ENCODE peak calls at places on chromosomes 7 and 10, in five cellular contexts. One of them, this sample, is unnamed.

GRCh38 chr10:28734940-28735759 is 57.8 kb downstream of the BAMBI start:
- DNase-seq in HCT116: peak; percentile 16
- DNase-seq in ovary: peak; percentile 47
- DNase-seq in transverse colon: no peak
- DNase-seq in spleen: no peak
- DNase-seq in this sample: no peak

GRCh38 chr10:6713716-6714115 is 133.6 kb upstream of the PRKCQ start:
- DNase-seq in HCT116: no peak
- DNase-seq in ovary: no peak
- DNase-seq in transverse colon: no peak
- DNase-seq in spleen: no peak
- DNase-seq in this sample: no peak

GRCh38 chr10:76393875-76394706 is 962.7 kb downstream of the LRMDA start:
- DNase-seq in HCT116: no peak
- DNase-seq in ovary: no peak
- DNase-seq in transverse colon: no peak
- DNase-seq in spleen: no peak
- DNase-seq in this sample: no peak

GRCh38 chr7:78062214-78062613 is 263.6 kb downstream of the PHTF2 start:
- DNase-seq in HCT116: no peak
- DNase-seq in ovary: no peak
- DNase-seq in transverse colon: no peak
- DNase-seq in spleen: no peak
- DNase-seq in this sample: no peak

GRCh38 chr7:88337556-88337955 is 30.9 kb upstream of the STEAP4 start:
- DNase-seq in HCT116: no peak
- DNase-seq in ovary: no peak
- DNase-seq in transverse colon: no peak
- DNase-seq in spleen: no peak
- DNase-seq in this sample: no peak

GRCh38 chr10:122531261-122531660 is 29.3 kb upstream of the DMBT1 start:
- DNase-seq in HCT116: no peak
- DNase-seq in ovary: no peak
- DNase-seq in transverse colon: no peak
- DNase-seq in spleen: no peak
- DNase-seq in this sample: no peak

GRCh38 chr10:66990431-66990830 is 64.6 kb downstream of the LRRTM3 start:
- DNase-seq in HCT116: no peak
- DNase-seq in ovary: no peak
- DNase-seq in transverse colon: no peak
- DNase-seq in spleen: no peak
- DNase-seq in this sample: no peak

GRCh38 chr7:28999839-29000238 is 41.7 kb upstream of the TRIL start:
- DNase-seq in HCT116: no peak
- DNase-seq in ovary: no peak
- DNase-seq in transverse colon: no peak
- DNase-seq in spleen: no peak
- DNase-seq in this sample: no peak

GRCh38 chr10:132626761-132627735 is 89.5 kb downstream of the INPP5A start:
- DNase-seq in HCT116: no peak
- DNase-seq in ovary: peak; percentile 27
- DNase-seq in transverse colon: no peak
- DNase-seq in spleen: peak; percentile 76
- DNase-seq in this sample: no peak

GRCh38 chr10:24041030-24041429 is 167.9 kb upstream of the KIAA1217 start:
- DNase-seq in HCT116: no peak
- DNase-seq in ovary: no peak
- DNase-seq in transverse colon: no peak
- DNase-seq in spleen: no peak
- DNase-seq in this sample: no peak

GRCh38 chr7:66697451-66698438 is 42.8 kb upstream of the RABGEF1 start:
- DNase-seq in HCT116: no peak
- DNase-seq in ovary: no peak
- DNase-seq in transverse colon: no peak
- DNase-seq in spleen: no peak
- DNase-seq in this sample: no peak

GRCh38 chr7:41891967-41892755 is 189.3 kb upstream of the INHBA start:
- DNase-seq in HCT116: no peak
- DNase-seq in ovary: no peak
- DNase-seq in transverse colon: no peak
- DNase-seq in spleen: no peak
- DNase-seq in this sample: no peak

GRCh38 chr10:60266513-60266912 is 123.2 kb downstream of the ANK3 start:
- DNase-seq in HCT116: no peak
- DNase-seq in ovary: no peak
- DNase-seq in transverse colon: no peak
- DNase-seq in spleen: no peak
- DNase-seq in this sample: no peak

DNA sequence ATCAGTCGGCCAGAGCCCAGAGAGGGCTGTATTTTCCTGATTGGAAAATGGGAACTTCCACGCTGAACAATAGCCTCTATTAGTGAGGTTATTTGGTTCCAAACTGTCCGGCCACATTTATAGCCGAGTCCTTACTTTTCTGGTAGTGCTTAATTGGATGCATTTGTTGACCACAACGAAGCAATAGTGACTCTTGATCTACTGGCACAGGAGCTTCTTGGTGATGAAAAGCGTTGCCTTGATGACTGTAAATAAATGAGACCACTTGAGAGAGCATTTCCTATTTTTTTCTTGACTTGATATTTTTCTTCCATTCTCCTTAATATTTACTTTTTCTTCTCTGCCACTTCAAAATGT is 4.8 kb upstream of the SP8 start:
- DNase-seq in HCT116: no peak
- DNase-seq in ovary: no peak
- DNase-seq in transverse colon: no peak
- DNase-seq in spleen: no peak
- DNase-seq in this sample: no peak
- H3K4me3 ChIP-seq in HCT116: no peak overlapping the region
- H3K4me3 ChIP-seq in ovary: no peak overlapping the region
- H3K4me3 ChIP-seq in transverse colon: no peak overlapping the region
- H3K4me3 ChIP-seq in spleen: no peak overlapping the region
- H3K4me3 ChIP-seq in this sample: no peak overlapping the region

GRCh38 chr10:818526-819220 is 112.8 kb downstream of the LARP4B start:
- DNase-seq in HCT116: no peak
- DNase-seq in ovary: no peak
- DNase-seq in transverse colon: no peak
- DNase-seq in spleen: no peak
- DNase-seq in this sample: no peak
- H3K36me3 ChIP-seq in HCT116: peaks cover 68% of the 10 kb centered on the region
- H3K36me3 ChIP-seq in ovary: no peaks in the 10 kb centered on the region
- H3K36me3 ChIP-seq in transverse colon: no peaks in the 10 kb centered on the region
- H3K36me3 ChIP-seq in spleen: peaks cover 100% of the 10 kb centered on the region
- H3K36me3 ChIP-seq in this sample: peaks cover 19% of the 10 kb centered on the region

GRCh38 chr10:49396666-49396999 is 744 bp upstream of the DRGX start:
- DNase-seq in HCT116: no peak
- DNase-seq in ovary: no peak
- DNase-seq in transverse colon: no peak
- DNase-seq in spleen: no peak
- DNase-seq in this sample: no peak
- H3K4me3 ChIP-seq in HCT116: no peak overlapping the region
- H3K4me3 ChIP-seq in ovary: no peak overlapping the region
- H3K4me3 ChIP-seq in transverse colon: no peak overlapping the region
- H3K4me3 ChIP-seq in spleen: no peak overlapping the region
- H3K4me3 ChIP-seq in this sample: no peak overlapping the region

GRCh38 chr10:110137142-110137545 is 70.3 kb upstream of the MXI1 start:
- DNase-seq in HCT116: peak; percentile 55
- DNase-seq in ovary: no peak
- DNase-seq in transverse colon: no peak
- DNase-seq in spleen: no peak
- DNase-seq in this sample: no peak

GRCh38 chr10:110129490-110129889 is 77.9 kb upstream of the MXI1 start:
- DNase-seq in HCT116: no peak
- DNase-seq in ovary: no peak
- DNase-seq in transverse colon: no peak
- DNase-seq in spleen: no peak
- DNase-seq in this sample: no peak

GRCh38 chr10:110138197-110138812 is 69.1 kb upstream of the MXI1 start:
- DNase-seq in HCT116: peak; percentile 65
- DNase-seq in ovary: no peak
- DNase-seq in transverse colon: no peak
- DNase-seq in spleen: no peak
- DNase-seq in this sample: no peak

GRCh38 chr10:110134917-110135316 is 72.5 kb upstream of the MXI1 start:
- DNase-seq in HCT116: no peak
- DNase-seq in ovary: no peak
- DNase-seq in transverse colon: no peak
- DNase-seq in spleen: no peak
- DNase-seq in this sample: no peak
- H3K36me3 ChIP-seq in HCT116: no peaks in the 10 kb centered on the region
- H3K36me3 ChIP-seq in ovary: no peaks in the 10 kb centered on the region
- H3K36me3 ChIP-seq in transverse colon: peaks cover 4% of the 10 kb centered on the region
- H3K36me3 ChIP-seq in spleen: peaks cover 39% of the 10 kb centered on the region
- H3K36me3 ChIP-seq in this sample: no peaks in the 10 kb centered on the region

GRCh38 chr10:10394933-10395658 is 622.6 kb upstream of the CELF2 start:
- DNase-seq in HCT116: no peak
- DNase-seq in ovary: no peak
- DNase-seq in transverse colon: no peak
- DNase-seq in spleen: no peak
- DNase-seq in this sample: no peak
- H3K4me3 ChIP-seq in HCT116: no peak overlapping the region
- H3K4me3 ChIP-seq in ovary: no peak overlapping the region
- H3K4me3 ChIP-seq in transverse colon: no peak overlapping the region
- H3K4me3 ChIP-seq in spleen: no peak overlapping the region
- H3K4me3 ChIP-seq in this sample: no peak overlapping the region

DNA sequence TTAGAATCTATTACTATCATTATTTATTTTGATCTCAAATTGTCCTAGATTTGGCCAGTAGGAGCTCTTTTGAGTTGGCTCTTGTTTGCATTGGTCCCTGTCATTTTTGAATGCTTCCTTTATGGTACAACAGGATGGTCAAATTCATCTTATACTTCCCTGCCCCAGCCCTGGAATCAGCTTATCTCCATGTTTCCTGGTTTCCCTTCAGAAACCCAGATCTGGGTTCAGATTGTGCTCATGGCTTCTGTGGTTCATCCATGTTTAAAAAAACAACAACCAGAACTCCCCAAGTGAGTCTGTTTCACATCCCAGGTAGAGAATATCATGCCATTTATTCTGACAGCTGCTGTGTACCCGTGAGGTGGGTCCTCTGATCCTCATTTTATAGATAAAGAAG is 10.6 kb downstream of the ZFYVE27 start:
- DNase-seq in HCT116: no peak
- DNase-seq in ovary: no peak
- DNase-seq in transverse colon: no peak
- DNase-seq in spleen: no peak
- DNase-seq in this sample: no peak
- H3K36me3 ChIP-seq in HCT116: peaks cover 56% of the 10 kb centered on the region
- H3K36me3 ChIP-seq in ovary: no peaks in the 10 kb centered on the region
- H3K36me3 ChIP-seq in transverse colon: no peaks in the 10 kb centered on the region
- H3K36me3 ChIP-seq in spleen: peaks cover 100% of the 10 kb centered on the region
- H3K36me3 ChIP-seq in this sample: peaks cover 24% of the 10 kb centered on the region

GRCh38 chr10:91632671-91633550 is at the start of gene PPP1R3C:
- DNase-seq in HCT116: no peak
- DNase-seq in ovary: peak; percentile 86
- DNase-seq in transverse colon: peak; percentile 79
- DNase-seq in spleen: peak; percentile 86
- DNase-seq in this sample: peak; percentile 75

GRCh38 chr10:91627344-91628102 is 5.3 kb downstream of the PPP1R3C start:
- DNase-seq in HCT116: no peak
- DNase-seq in ovary: no peak
- DNase-seq in transverse colon: no peak
- DNase-seq in spleen: no peak
- DNase-seq in this sample: no peak

GRCh38 chr10:91629715-91630549 is 2.9 kb downstream of the PPP1R3C start:
- DNase-seq in HCT116: no peak
- DNase-seq in ovary: no peak
- DNase-seq in transverse colon: no peak
- DNase-seq in spleen: no peak
- DNase-seq in this sample: no peak

GRCh38 chr10:91634246-91634645 is 1.4 kb upstream of the PPP1R3C start:
- DNase-seq in HCT116: no peak
- DNase-seq in ovary: no peak
- DNase-seq in transverse colon: no peak
- DNase-seq in spleen: no peak
- DNase-seq in this sample: no peak

DNA sequence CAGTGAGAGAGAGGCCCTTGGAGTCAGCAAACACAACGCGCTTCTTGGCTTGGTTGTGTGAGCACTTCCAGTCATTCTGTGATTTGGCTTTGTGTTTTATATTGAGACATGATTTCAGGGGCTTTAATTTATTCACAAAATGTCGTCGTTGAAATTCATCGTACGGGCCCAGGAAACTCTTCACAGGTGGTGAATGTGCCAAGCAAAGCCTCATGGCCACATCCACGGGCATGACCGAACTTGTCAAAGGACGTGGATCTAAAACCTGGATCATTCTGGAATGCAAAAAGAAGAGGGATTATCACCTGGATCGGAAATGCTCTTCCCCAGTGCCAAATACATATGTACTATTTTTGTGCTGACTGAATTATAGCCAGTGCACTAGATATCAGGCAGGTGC is 2.3 kb downstream of the PPP1R3C start:
- DNase-seq in HCT116: no peak
- DNase-seq in ovary: no peak
- DNase-seq in transverse colon: no peak
- DNase-seq in spleen: no peak
- DNase-seq in this sample: no peak
- H3K4me3 ChIP-seq in HCT116: no peak overlapping the region
- H3K4me3 ChIP-seq in ovary: no peak overlapping the region
- H3K4me3 ChIP-seq in transverse colon: no peak overlapping the region
- H3K4me3 ChIP-seq in spleen: peak overlapping the region; percentile 52
- H3K4me3 ChIP-seq in this sample: no peak overlapping the region

GRCh38 chr7:44575054-44575453 is 1.3 kb upstream of the DDX56 start:
- DNase-seq in HCT116: no peak
- DNase-seq in ovary: no peak
- DNase-seq in transverse colon: no peak
- DNase-seq in spleen: no peak
- DNase-seq in this sample: no peak

GRCh38 chr7:44573464-44574285 is at the start of gene DDX56:
- DNase-seq in HCT116: peak; percentile 86
- DNase-seq in ovary: peak; percentile 93
- DNase-seq in transverse colon: peak; percentile 95
- DNase-seq in spleen: peak; percentile 98
- DNase-seq in this sample: peak; percentile 96

GRCh38 chr7:44576228-44576627 is 2.5 kb upstream of the DDX56 start:
- DNase-seq in HCT116: no peak
- DNase-seq in ovary: no peak
- DNase-seq in transverse colon: no peak
- DNase-seq in spleen: no peak
- DNase-seq in this sample: no peak

GRCh38 chr7:44572771-44573170 is 937 bp downstream of the DDX56 start:
- DNase-seq in HCT116: no peak
- DNase-seq in ovary: no peak
- DNase-seq in transverse colon: no peak
- DNase-seq in spleen: no peak
- DNase-seq in this sample: no peak

GRCh38 chr7:44574286-44574872 is 671 bp upstream of the DDX56 start:
- DNase-seq in HCT116: no peak
- DNase-seq in ovary: no peak
- DNase-seq in transverse colon: no peak
- DNase-seq in spleen: no peak
- DNase-seq in this sample: no peak
- H3K36me3 ChIP-seq in HCT116: peaks cover 48% of the 10 kb centered on the region
- H3K36me3 ChIP-seq in ovary: no peaks in the 10 kb centered on the region
- H3K36me3 ChIP-seq in transverse colon: no peaks in the 10 kb centered on the region
- H3K36me3 ChIP-seq in spleen: peaks cover 75% of the 10 kb centered on the region
- H3K36me3 ChIP-seq in this sample: peaks cover 7% of the 10 kb centered on the region

GRCh38 chr7:13724631-13725566 is 264.6 kb downstream of the ETV1 start:
- DNase-seq in HCT116: no peak
- DNase-seq in ovary: no peak
- DNase-seq in transverse colon: no peak
- DNase-seq in spleen: no peak
- DNase-seq in this sample: no peak
- H3K4me3 ChIP-seq in HCT116: no peak overlapping the region
- H3K4me3 ChIP-seq in ovary: no peak overlapping the region
- H3K4me3 ChIP-seq in transverse colon: no peak overlapping the region
- H3K4me3 ChIP-seq in spleen: no peak overlapping the region
- H3K4me3 ChIP-seq in this sample: no peak overlapping the region